ENCODE peak calls at places on chromosomes 7 and 10, in four cellular contexts. H, N, Z and P are unnamed samples.

GRCh38 chr7:151245360-151246160 is 2.9 kb downstream of the SMARCD3 start:
- DNase-seq in H (no peak), N (peak; percentile 74), Z (no peak), P (no peak)

GRCh38 chr10:34305189-34305588 is 509.9 kb downstream of the PARD3 start:
- DNase-seq in H (no peak), N (no peak), Z (no peak), P (no peak)

GRCh38 chr7:2965745-2966270 is 77.9 kb downstream of the CARD11 start:
- DNase-seq in H (no peak), N (no peak), Z (no peak), P (no peak)

GRCh38 chr10:109282510-109282909 is 640.8 kb downstream of the XPNPEP1 start:
- DNase-seq in H (no peak), N (no peak), Z (no peak), P (no peak)

GRCh38 chr7:114405427-114405826 is 9.2 kb upstream of the FOXP2 start:
- DNase-seq in H (no peak), N (no peak), Z (no peak), P (no peak)

GRCh38 chr10:126252884-126253612 is 135.2 kb downstream of the ADAM12 start:
- DNase-seq in H (no peak), N (no peak), Z (no peak), P (peak; percentile 63)

GRCh38 chr10:69768386-69768785 is 33.3 kb upstream of the COL13A1 start:
- DNase-seq in H (no peak), N (no peak), Z (no peak), P (no peak)

GRCh38 chr7:52586704-52587103 is 448.7 kb upstream of the POM121L12 start:
- DNase-seq in H (no peak), N (no peak), Z (no peak), P (no peak)

GRCh38 chr10:104330168-104331117 is 7.8 kb downstream of the ITPRIP start:
- DNase-seq in H (no peak), N (no peak), Z (no peak), P (peak; percentile 54)

GRCh38 chr7:134932707-134933370 is 53.5 kb upstream of the AGBL3 start:
- DNase-seq in H (peak; percentile 23), N (no peak), Z (peak; percentile 48), P (peak; percentile 38)

GRCh38 chr7:116246357-116246756 is 36.0 kb downstream of the TES start:
- DNase-seq in H (no peak), N (no peak), Z (no peak), P (no peak)

GRCh38 chr7:50656141-50656895 is 91.1 kb upstream of the DDC start:
- DNase-seq in H (no peak), N (no peak), Z (no peak), P (no peak)